ENCODE peak calls at places on chromosomes 3 and 15, in nine cellular contexts. One of them, this sample, is unnamed.

GRCh38 chr3:70067860-70068479 is 68.4 kb downstream of the SAMMSON start:
- DNase-seq in suprapubic skin: no peak
- DNase-seq in GM23338: no peak
- DNase-seq in heart right ventricle: no peak
- DNase-seq in CD4-positive, CD25-positive, alpha-beta regulatory T cell: no peak
- DNase-seq in uterus: no peak
- DNase-seq in upper lobe of right lung: no peak
- DNase-seq in K562: no peak
- DNase-seq in psoas muscle: no peak
- DNase-seq in this sample: no peak

GRCh38 chr3:181741428-181741827 is 29.7 kb downstream of the SOX2 start:
- DNase-seq in suprapubic skin: no peak
- DNase-seq in upper lobe of right lung: no peak
- DNase-seq in K562: no peak
- DNase-seq in GM23338: no peak
- DNase-seq in uterus: no peak
- DNase-seq in heart right ventricle: no peak
- DNase-seq in CD4-positive, CD25-positive, alpha-beta regulatory T cell: no peak
- DNase-seq in psoas muscle: no peak
- DNase-seq in this sample: no peak

GRCh38 chr3:188284455-188285212 is 130.7 kb downstream of the LPP start:
- DNase-seq in CD4-positive, CD25-positive, alpha-beta regulatory T cell: peak
- DNase-seq in K562: no peak
- DNase-seq in GM23338: no peak
- DNase-seq in psoas muscle: no peak
- DNase-seq in suprapubic skin: no peak
- DNase-seq in uterus: no peak
- DNase-seq in upper lobe of right lung: no peak
- DNase-seq in heart right ventricle: no peak
- DNase-seq in this sample: no peak

GRCh38 chr15:44712108-44713005 is 1.0 kb downstream of the B2M start:
- DNase-seq in heart right ventricle: peak
- DNase-seq in GM23338: no peak
- DNase-seq in psoas muscle: peak
- DNase-seq in suprapubic skin: peak
- DNase-seq in uterus: peak
- DNase-seq in K562: peak
- DNase-seq in CD4-positive, CD25-positive, alpha-beta regulatory T cell: peak
- DNase-seq in upper lobe of right lung: peak
- DNase-seq in this sample: peak

GRCh38 chr3:119529883-119530282 is 29.5 kb downstream of the CD80 start:
- DNase-seq in heart right ventricle: no peak
- DNase-seq in GM23338: no peak
- DNase-seq in suprapubic skin: no peak
- DNase-seq in K562: no peak
- DNase-seq in upper lobe of right lung: no peak
- DNase-seq in psoas muscle: no peak
- DNase-seq in CD4-positive, CD25-positive, alpha-beta regulatory T cell: no peak
- DNase-seq in uterus: no peak
- DNase-seq in this sample: no peak

GRCh38 chr3:109045271-109046051 is 72.5 kb downstream of the MORC1 start:
- DNase-seq in suprapubic skin: no peak
- DNase-seq in uterus: no peak
- DNase-seq in psoas muscle: no peak
- DNase-seq in heart right ventricle: no peak
- DNase-seq in K562: no peak
- DNase-seq in GM23338: no peak
- DNase-seq in upper lobe of right lung: no peak
- DNase-seq in CD4-positive, CD25-positive, alpha-beta regulatory T cell: no peak
- DNase-seq in this sample: no peak

GRCh38 chr3:46549408-46549904 is 16.6 kb downstream of the LRRC2 start:
- DNase-seq in uterus: no peak
- DNase-seq in psoas muscle: no peak
- DNase-seq in CD4-positive, CD25-positive, alpha-beta regulatory T cell: no peak
- DNase-seq in upper lobe of right lung: no peak
- DNase-seq in suprapubic skin: no peak
- DNase-seq in K562: peak
- DNase-seq in GM23338: peak
- DNase-seq in heart right ventricle: no peak
- DNase-seq in this sample: no peak

GRCh38 chr3:112671930-112672715 is 31.2 kb upstream of the CCDC80 start:
- DNase-seq in K562: no peak
- DNase-seq in CD4-positive, CD25-positive, alpha-beta regulatory T cell: peak
- DNase-seq in GM23338: no peak
- DNase-seq in heart right ventricle: no peak
- DNase-seq in suprapubic skin: no peak
- DNase-seq in psoas muscle: no peak
- DNase-seq in uterus: no peak
- DNase-seq in upper lobe of right lung: no peak
- DNase-seq in this sample: no peak

GRCh38 chr3:191358929-191359328 is 28.6 kb upstream of the UTS2B start:
- DNase-seq in GM23338: peak
- DNase-seq in upper lobe of right lung: no peak
- DNase-seq in heart right ventricle: no peak
- DNase-seq in psoas muscle: no peak
- DNase-seq in uterus: no peak
- DNase-seq in CD4-positive, CD25-positive, alpha-beta regulatory T cell: no peak
- DNase-seq in suprapubic skin: no peak
- DNase-seq in K562: no peak
- DNase-seq in this sample: no peak

GRCh38 chr3:47421741-47422649 is 41.2 kb downstream of the PTPN23 start:
- DNase-seq in uterus: no peak
- DNase-seq in upper lobe of right lung: peak
- DNase-seq in psoas muscle: peak
- DNase-seq in GM23338: no peak
- DNase-seq in K562: no peak
- DNase-seq in CD4-positive, CD25-positive, alpha-beta regulatory T cell: peak
- DNase-seq in heart right ventricle: peak
- DNase-seq in suprapubic skin: peak
- DNase-seq in this sample: peak

GRCh38 chr3:37025562-37026335 is 32.4 kb downstream of the MLH1 start:
- DNase-seq in heart right ventricle: no peak
- DNase-seq in suprapubic skin: no peak
- DNase-seq in uterus: no peak
- DNase-seq in upper lobe of right lung: no peak
- DNase-seq in K562: peak
- DNase-seq in psoas muscle: no peak
- DNase-seq in GM23338: no peak
- DNase-seq in CD4-positive, CD25-positive, alpha-beta regulatory T cell: no peak
- DNase-seq in this sample: no peak

GRCh38 chr15:41978534-41978933 is 6.2 kb upstream of the EHD4 start:
- DNase-seq in heart right ventricle: no peak
- DNase-seq in suprapubic skin: peak
- DNase-seq in psoas muscle: peak
- DNase-seq in K562: no peak
- DNase-seq in GM23338: no peak
- DNase-seq in CD4-positive, CD25-positive, alpha-beta regulatory T cell: no peak
- DNase-seq in upper lobe of right lung: no peak
- DNase-seq in uterus: no peak
- DNase-seq in this sample: no peak

GRCh38 chr15:40103124-40103858 is 5.4 kb downstream of the BMF start:
- DNase-seq in upper lobe of right lung: peak
- DNase-seq in psoas muscle: peak
- DNase-seq in heart right ventricle: peak
- DNase-seq in uterus: peak
- DNase-seq in CD4-positive, CD25-positive, alpha-beta regulatory T cell: no peak
- DNase-seq in GM23338: peak
- DNase-seq in suprapubic skin: peak
- DNase-seq in K562: no peak
- DNase-seq in this sample: peak

DNA sequence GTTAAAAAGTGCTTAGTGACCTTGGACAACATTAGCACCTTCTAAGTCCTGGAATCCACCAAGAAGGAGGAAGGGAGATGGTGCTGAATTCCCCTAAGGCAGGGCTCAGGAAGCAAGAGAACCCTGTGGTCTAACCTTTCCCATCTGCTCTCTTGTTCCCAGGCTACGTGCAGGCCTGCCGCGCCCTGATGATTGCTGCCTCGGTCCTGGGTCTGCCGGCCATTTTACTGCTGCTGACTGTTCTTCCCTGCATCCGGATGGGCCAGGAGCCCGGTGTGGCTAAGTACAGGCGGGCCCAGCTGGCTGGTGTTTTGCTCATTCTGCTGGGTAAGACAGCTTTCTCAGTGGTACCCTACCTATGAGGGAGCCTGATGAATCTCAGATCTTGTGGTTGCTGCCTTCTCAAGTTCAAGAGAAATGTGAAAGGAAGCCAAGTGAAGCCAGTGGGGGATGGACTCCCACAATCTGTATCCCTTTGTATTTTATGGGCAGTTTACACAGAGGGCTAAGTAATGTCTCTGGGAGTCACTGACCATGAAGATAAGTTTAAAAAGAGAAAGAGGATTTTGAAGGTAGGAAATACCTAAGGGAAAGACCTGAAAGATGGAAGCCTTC is 4.4 kb downstream of the CLDN11 start:
- DNase-seq in suprapubic skin: no peak
- DNase-seq in uterus: no peak
- DNase-seq in CD4-positive, CD25-positive, alpha-beta regulatory T cell: no peak
- DNase-seq in GM23338: no peak
- DNase-seq in upper lobe of right lung: no peak
- DNase-seq in K562: no peak
- DNase-seq in heart right ventricle: no peak
- DNase-seq in psoas muscle: no peak
- DNase-seq in this sample: no peak
- H3K27ac ChIP-seq in suprapubic skin: no peak
- H3K27ac ChIP-seq in uterus: no peak
- H3K27ac ChIP-seq in CD4-positive, CD25-positive, alpha-beta regulatory T cell: no peak
- H3K27ac ChIP-seq in GM23338: no peak
- H3K27ac ChIP-seq in upper lobe of right lung: no peak
- H3K27ac ChIP-seq in K562: no peak
- H3K27ac ChIP-seq in heart right ventricle: no peak
- H3K27ac ChIP-seq in psoas muscle: no peak
- H3K27ac ChIP-seq in this sample: no peak

GRCh38 chr3:41701196-41701698 is 260.7 kb downstream of the ULK4 start:
- DNase-seq in GM23338: no peak
- DNase-seq in K562: no peak
- DNase-seq in suprapubic skin: no peak
- DNase-seq in upper lobe of right lung: no peak
- DNase-seq in CD4-positive, CD25-positive, alpha-beta regulatory T cell: no peak
- DNase-seq in psoas muscle: no peak
- DNase-seq in heart right ventricle: no peak
- DNase-seq in uterus: no peak
- DNase-seq in this sample: no peak

GRCh38 chr3:41693799-41694198 is 268.1 kb downstream of the ULK4 start:
- DNase-seq in uterus: no peak
- DNase-seq in suprapubic skin: no peak
- DNase-seq in CD4-positive, CD25-positive, alpha-beta regulatory T cell: no peak
- DNase-seq in upper lobe of right lung: no peak
- DNase-seq in GM23338: no peak
- DNase-seq in psoas muscle: no peak
- DNase-seq in heart right ventricle: no peak
- DNase-seq in K562: no peak
- DNase-seq in this sample: no peak

GRCh38 chr3:41700155-41700554 is 261.7 kb downstream of the ULK4 start:
- DNase-seq in suprapubic skin: no peak
- DNase-seq in upper lobe of right lung: no peak
- DNase-seq in uterus: no peak
- DNase-seq in CD4-positive, CD25-positive, alpha-beta regulatory T cell: no peak
- DNase-seq in K562: peak
- DNase-seq in psoas muscle: no peak
- DNase-seq in GM23338: no peak
- DNase-seq in heart right ventricle: no peak
- DNase-seq in this sample: no peak

GRCh38 chr3:41698931-41699330 is 263.0 kb downstream of the ULK4 start:
- DNase-seq in suprapubic skin: no peak
- DNase-seq in uterus: no peak
- DNase-seq in heart right ventricle: no peak
- DNase-seq in upper lobe of right lung: no peak
- DNase-seq in GM23338: no peak
- DNase-seq in CD4-positive, CD25-positive, alpha-beta regulatory T cell: no peak
- DNase-seq in K562: no peak
- DNase-seq in psoas muscle: no peak
- DNase-seq in this sample: no peak

GRCh38 chr3:41697702-41698101 is 264.2 kb downstream of the ULK4 start:
- DNase-seq in uterus: no peak
- DNase-seq in heart right ventricle: no peak
- DNase-seq in psoas muscle: no peak
- DNase-seq in suprapubic skin: no peak
- DNase-seq in K562: no peak
- DNase-seq in upper lobe of right lung: no peak
- DNase-seq in CD4-positive, CD25-positive, alpha-beta regulatory T cell: no peak
- DNase-seq in GM23338: no peak
- DNase-seq in this sample: no peak
- H3K27ac ChIP-seq in uterus: no peak
- H3K27ac ChIP-seq in heart right ventricle: no peak
- H3K27ac ChIP-seq in psoas muscle: no peak
- H3K27ac ChIP-seq in suprapubic skin: no peak
- H3K27ac ChIP-seq in K562: no peak
- H3K27ac ChIP-seq in upper lobe of right lung: no peak
- H3K27ac ChIP-seq in CD4-positive, CD25-positive, alpha-beta regulatory T cell: no peak
- H3K27ac ChIP-seq in GM23338: no peak
- H3K27ac ChIP-seq in this sample: no peak

DNA sequence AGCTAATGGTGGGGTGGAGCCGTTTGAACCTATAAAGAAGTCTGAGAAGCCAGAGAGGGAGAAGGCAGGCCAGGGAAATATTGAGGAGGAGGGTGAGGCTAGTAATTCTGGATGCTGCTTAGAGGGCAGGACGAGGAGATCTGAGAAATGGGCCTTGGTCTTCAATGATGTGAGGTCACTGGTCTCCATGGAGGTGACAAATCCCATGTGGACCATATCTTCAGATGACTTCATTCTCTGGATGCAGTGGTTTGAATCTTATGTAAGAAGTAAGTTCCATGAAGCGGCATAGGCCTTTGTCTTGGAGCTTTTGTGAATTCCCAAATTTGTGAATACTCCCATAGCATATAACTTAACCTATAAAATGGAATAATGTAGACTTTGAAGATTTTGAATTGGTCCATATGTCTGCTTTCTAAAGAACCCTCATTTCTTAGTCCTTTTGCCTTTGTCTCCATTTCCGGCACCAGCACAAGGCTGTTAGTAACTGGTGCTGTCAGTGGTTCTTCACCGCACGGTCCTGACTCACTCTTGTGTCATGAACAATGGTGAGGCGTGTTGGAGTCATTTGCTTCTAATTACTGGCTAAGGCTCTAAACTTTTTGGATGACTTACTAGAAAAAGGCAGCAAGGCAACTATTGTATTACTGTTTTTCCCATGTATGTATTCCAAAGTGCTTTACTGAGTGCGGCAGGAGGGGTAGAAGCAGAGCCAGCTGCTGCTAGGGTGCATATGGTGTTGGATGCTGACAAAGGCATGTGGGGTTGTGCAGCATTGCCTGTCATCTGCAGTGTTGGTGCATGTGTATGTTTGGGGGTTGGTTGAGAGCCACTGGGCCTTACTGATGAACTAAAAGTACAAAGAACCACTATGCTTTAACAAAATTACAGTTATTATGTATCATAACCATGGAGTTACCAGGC is 279.3 kb upstream of the C2CD4B start:
- DNase-seq in uterus: no peak
- DNase-seq in GM23338: no peak
- DNase-seq in K562: no peak
- DNase-seq in psoas muscle: peak
- DNase-seq in suprapubic skin: no peak
- DNase-seq in CD4-positive, CD25-positive, alpha-beta regulatory T cell: no peak
- DNase-seq in upper lobe of right lung: no peak
- DNase-seq in heart right ventricle: no peak
- DNase-seq in this sample: no peak
- H3K27ac ChIP-seq in uterus: no peak
- H3K27ac ChIP-seq in GM23338: no peak
- H3K27ac ChIP-seq in K562: no peak
- H3K27ac ChIP-seq in psoas muscle: peak
- H3K27ac ChIP-seq in suprapubic skin: peak
- H3K27ac ChIP-seq in CD4-positive, CD25-positive, alpha-beta regulatory T cell: no peak
- H3K27ac ChIP-seq in upper lobe of right lung: no peak
- H3K27ac ChIP-seq in heart right ventricle: no peak
- H3K27ac ChIP-seq in this sample: no peak

GRCh38 chr3:50294089-50294488 is 1.9 kb upstream of the IFRD2 start:
- DNase-seq in CD4-positive, CD25-positive, alpha-beta regulatory T cell: no peak
- DNase-seq in suprapubic skin: no peak
- DNase-seq in K562: no peak
- DNase-seq in heart right ventricle: no peak
- DNase-seq in uterus: no peak
- DNase-seq in upper lobe of right lung: no peak
- DNase-seq in psoas muscle: no peak
- DNase-seq in GM23338: no peak
- DNase-seq in this sample: no peak
- H3K27ac ChIP-seq in CD4-positive, CD25-positive, alpha-beta regulatory T cell: no peak
- H3K27ac ChIP-seq in suprapubic skin: no peak
- H3K27ac ChIP-seq in K562: no peak
- H3K27ac ChIP-seq in heart right ventricle: no peak
- H3K27ac ChIP-seq in uterus: no peak
- H3K27ac ChIP-seq in upper lobe of right lung: no peak
- H3K27ac ChIP-seq in psoas muscle: peak
- H3K27ac ChIP-seq in GM23338: no peak
- H3K27ac ChIP-seq in this sample: no peak